ENCODE peak calls at places on chromosomes 5 and 9, in six cellular contexts. M, N, O, F, Z and D are unnamed samples.
A peak's percentile ranks its signal among the peaks of the same experiment; 100 is the strongest.

GRCh38 chr5:178312900-178313299 is 80.3 kb upstream of the PHYKPL start:
- DNase-seq in M (no peak), N (no peak), O (peak; percentile 48), F (peak; percentile 75), Z (no peak), D (peak; percentile 80)

GRCh38 chr5:66967102-66967501 is 229.5 kb downstream of the CD180 start:
- DNase-seq in M (no peak), N (no peak), O (no peak), F (no peak), Z (no peak), D (no peak)

GRCh38 chr5:32170303-32171170 is 3.6 kb downstream of the GOLPH3 start:
- DNase-seq in M (no peak), N (no peak), O (no peak), F (no peak), Z (no peak), D (no peak)

GRCh38 chr5:57642066-57642465 is 159.5 kb upstream of the ACTBL2 start:
- DNase-seq in M (no peak), N (no peak), O (no peak), F (no peak), Z (no peak), D (no peak)

GRCh38 chr5:1341863-1342262 is 3.0 kb downstream of the CLPTM1L start:
- DNase-seq in M (no peak), N (no peak), O (no peak), F (no peak), Z (no peak), D (no peak)

GRCh38 chr9:100341889-100342288 is 10.9 kb downstream of the TEX10 start:
- DNase-seq in M (no peak), N (no peak), O (no peak), F (no peak), Z (no peak), D (no peak)

GRCh38 chr5:140038373-140038957 is 4.6 kb downstream of the NRG2 start:
- DNase-seq in M (no peak), N (no peak), O (no peak), F (no peak), Z (no peak), D (no peak)

GRCh38 chr5:1793301-1793740 is 6.3 kb downstream of the MRPL36 start:
- DNase-seq in M (no peak), N (no peak), O (peak; percentile 41), F (no peak), Z (no peak), D (no peak)

GRCh38 chr9:97848582-97849237 is 4.3 kb upstream of the FOXE1 start:
- DNase-seq in M (no peak), N (no peak), O (no peak), F (peak; percentile 80), Z (no peak), D (peak; percentile 71)

GRCh38 chr5:177071671-177072385 is 14.9 kb upstream of the FGFR4 start:
- DNase-seq in M (peak; percentile 71), N (peak; percentile 83), O (no peak), F (no peak), Z (peak; percentile 88), D (no peak)

GRCh38 chr5:61575103-61575502 is 243.0 kb downstream of the ZSWIM6 start:
- DNase-seq in M (no peak), N (peak; percentile 26), O (no peak), F (no peak), Z (no peak), D (no peak)

GRCh38 chr9:6007770-6008168 is 7.7 kb downstream of the RANBP6 start:
- DNase-seq in M (peak; percentile 85), N (peak; percentile 85), O (peak; percentile 89), F (peak; percentile 85), Z (peak; percentile 75), D (peak; percentile 62)

GRCh38 chr9:72788966-72789365 is 163.9 kb downstream of the ALDH1A1 start:
- DNase-seq in M (no peak), N (no peak), O (no peak), F (no peak), Z (no peak), D (no peak)

GRCh38 chr5:57779383-57780223 is 297.0 kb upstream of the ACTBL2 start:
- DNase-seq in M (no peak), N (peak; percentile 51), O (no peak), F (no peak), Z (peak; percentile 36), D (no peak)

GRCh38 chr9:132384376-132384775 is 22.3 kb downstream of the TTF1 start:
- DNase-seq in M (no peak), N (no peak), O (no peak), F (no peak), Z (no peak), D (no peak)

GRCh38 chr9:76643399-76644117 is 120.7 kb upstream of the PCA3 start:
- DNase-seq in M (no peak), N (no peak), O (no peak), F (no peak), Z (no peak), D (no peak)

GRCh38 chr5:67998709-67999251 is 216.8 kb upstream of the PIK3R1 start:
- DNase-seq in M (no peak), N (no peak), O (peak; percentile 85), F (peak; percentile 77), Z (no peak), D (peak; percentile 94)

GRCh38 chr9:93236541-93237206 is 52.7 kb downstream of the WNK2 start:
- DNase-seq in M (no peak), N (no peak), O (no peak), F (no peak), Z (no peak), D (no peak)

GRCh38 chr9:124776952-124777645 is at the start of gene OLFML2A:
- DNase-seq in M (no peak), N (peak; percentile 57), O (no peak), F (no peak), Z (peak; percentile 31), D (no peak)

GRCh38 chr5:40682431-40683017 is 2.8 kb downstream of the PTGER4 start:
- DNase-seq in M (no peak), N (no peak), O (no peak), F (peak; percentile 50), Z (no peak), D (no peak)

GRCh38 chr5:116970318-116970717 is 395.7 kb upstream of the SEMA6A start:
- DNase-seq in M (no peak), N (no peak), O (no peak), F (no peak), Z (no peak), D (no peak)

GRCh38 chr9:114880276-114880891 is 50.0 kb downstream of the TNFSF8 start:
- DNase-seq in M (no peak), N (no peak), O (no peak), F (no peak), Z (no peak), D (no peak)

GRCh38 chr9:6538666-6539071 is 106.9 kb downstream of the GLDC start:
- DNase-seq in M (no peak), N (no peak), O (no peak), F (no peak), Z (no peak), D (no peak)

GRCh38 chr5:94544031-94544650 is 74.3 kb downstream of the KIAA0825 start:
- DNase-seq in M (no peak), N (no peak), O (no peak), F (no peak), Z (no peak), D (no peak)

GRCh38 chr9:16561121-16561520 is 309.3 kb downstream of the BNC2 start:
- DNase-seq in M (no peak), N (no peak), O (no peak), F (no peak), Z (no peak), D (no peak)

GRCh38 chr9:3516667-3517330 is 9.0 kb downstream of the RFX3 start:
- DNase-seq in M (no peak), N (no peak), O (no peak), F (no peak), Z (no peak), D (no peak)

GRCh38 chr5:7995688-7996294 is 126.8 kb downstream of the MTRR start:
- DNase-seq in M (no peak), N (no peak), O (no peak), F (no peak), Z (no peak), D (no peak)

GRCh38 chr9:37508834-37509206 is 23.1 kb downstream of the POLR1E start:
- DNase-seq in M (no peak), N (no peak), O (no peak), F (no peak), Z (no peak), D (no peak)
- TF ChIP-seq CTCF in M (no peak), N (no peak), O (no peak), F (no peak), Z (no peak), D (no peak)

DNA sequence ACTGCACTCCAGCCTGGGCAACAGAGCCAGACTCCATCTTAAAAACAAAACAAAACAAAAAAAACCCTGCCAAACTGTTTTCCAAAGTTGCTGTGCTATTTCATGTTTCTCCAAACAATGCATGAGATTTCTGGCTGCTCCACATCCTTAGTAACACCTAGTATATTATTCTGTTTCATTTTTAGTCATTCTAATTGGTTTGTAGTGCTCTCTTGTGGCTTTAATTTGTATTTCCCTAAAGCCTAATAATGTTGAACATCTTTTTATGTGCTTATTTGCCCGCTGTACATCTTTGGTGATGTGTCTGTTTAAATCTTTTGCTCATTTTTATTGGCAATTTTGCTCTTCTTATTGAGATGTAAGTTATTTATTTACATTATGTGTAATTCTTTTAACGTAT is 18.4 kb upstream of the TTC1 start:
- DNase-seq in M (no peak), N (no peak), O (no peak), F (no peak), Z (no peak), D (no peak)
- TF ChIP-seq CTCF in M (no peak), N (no peak), O (no peak), F (peak; percentile 20), Z (no peak), D (no peak)

DNA sequence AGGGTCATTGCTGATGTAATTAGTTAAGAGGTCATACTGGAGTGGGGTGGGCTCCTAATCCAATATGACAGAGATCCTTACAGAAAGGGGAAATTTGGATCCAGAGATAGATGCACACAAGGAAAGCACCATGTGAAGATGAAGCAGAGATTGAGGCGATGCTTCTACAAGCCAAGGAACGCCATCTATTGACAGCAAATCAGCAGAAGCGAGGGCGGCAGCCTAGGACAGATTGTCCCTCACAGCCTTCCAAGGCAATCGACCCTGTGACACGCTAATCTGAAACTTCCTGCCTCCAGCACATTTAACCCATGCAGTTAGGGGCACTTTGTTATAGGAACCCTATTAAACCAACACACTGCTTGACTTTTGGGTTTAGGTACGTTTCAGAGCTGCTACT is 285.1 kb upstream of the DAP start:
- DNase-seq in M (no peak), N (no peak), O (no peak), F (no peak), Z (no peak), D (no peak)
- TF ChIP-seq CTCF in M (no peak), N (no peak), O (no peak), F (no peak), Z (no peak), D (no peak)

GRCh38 chr9:18228101-18228500 is 245.9 kb upstream of the ADAMTSL1 start:
- DNase-seq in M (no peak), N (no peak), O (no peak), F (no peak), Z (no peak), D (no peak)

GRCh38 chr9:18233776-18234445 is 240.0 kb upstream of the ADAMTSL1 start:
- DNase-seq in M (no peak), N (no peak), O (no peak), F (no peak), Z (no peak), D (no peak)

GRCh38 chr9:18235181-18235908 is 238.6 kb upstream of the ADAMTSL1 start:
- DNase-seq in M (no peak), N (no peak), O (no peak), F (no peak), Z (no peak), D (no peak)

GRCh38 chr9:18233311-18233710 is 240.6 kb upstream of the ADAMTSL1 start:
- DNase-seq in M (no peak), N (no peak), O (no peak), F (no peak), Z (no peak), D (no peak)

GRCh38 chr9:18229992-18230676 is 243.8 kb upstream of the ADAMTSL1 start:
- DNase-seq in M (no peak), N (no peak), O (no peak), F (no peak), Z (no peak), D (no peak)
- TF ChIP-seq CTCF in M (no peak), N (no peak), O (no peak), F (no peak), Z (peak; percentile 27), D (no peak)